ENCODE peak calls at places on chromosomes 1 and 21, in eight cellular contexts. H, V, N, J, I, O, L and Y are unnamed samples.

GRCh38 chr1:100037665-100038400 is 68.0 kb downstream of the SLC35A3 start:
- DNase-seq in H (peak; percentile 76), V (peak; percentile 87), N (peak; percentile 92), J (peak; percentile 77), I (peak; percentile 87), O (peak; percentile 86), L (peak; percentile 84), Y (peak; percentile 76)

GRCh38 chr1:158793604-158794003 is 12.6 kb upstream of the OR6N2 start:
- DNase-seq in H (no peak), V (no peak), N (peak; percentile 6), J (no peak), I (no peak), O (peak; percentile 5), L (no peak), Y (peak; percentile 11)

GRCh38 chr1:181159451-181160151 is 71.1 kb downstream of the IER5 start:
- DNase-seq in H (peak; percentile 38), V (peak; percentile 91), N (peak; percentile 73), J (peak; percentile 40), I (no peak), O (peak; percentile 47), L (no peak), Y (no peak)

GRCh38 chr1:228809621-228810313 is 74.5 kb downstream of the RHOU start:
- DNase-seq in H (no peak), V (no peak), N (no peak), J (no peak), I (no peak), O (no peak), L (no peak), Y (no peak)

GRCh38 chr1:6700853-6701436 is 671 bp downstream of the DNAJC11 start:
- DNase-seq in H (no peak), V (no peak), N (peak; percentile 3), J (no peak), I (no peak), O (no peak), L (no peak), Y (no peak)

GRCh38 chr1:240435996-240436566 is 175.9 kb downstream of the GREM2 start:
- DNase-seq in H (no peak), V (no peak), N (no peak), J (no peak), I (no peak), O (no peak), L (no peak), Y (no peak)

GRCh38 chr1:51305371-51305823 is 25.0 kb downstream of the TTC39A start:
- DNase-seq in H (no peak), V (no peak), N (no peak), J (no peak), I (no peak), O (no peak), L (no peak), Y (no peak)

GRCh38 chr1:91404151-91405012 is at the start of gene HFM1:
- DNase-seq in H (peak; percentile 40), V (peak; percentile 66), N (peak; percentile 85), J (peak; percentile 60), I (peak; percentile 69), O (no peak), L (no peak), Y (peak; percentile 7)

GRCh38 chr1:63795455-63795854 is 21.6 kb downstream of the ROR1 start:
- DNase-seq in H (no peak), V (no peak), N (no peak), J (no peak), I (no peak), O (no peak), L (no peak), Y (no peak)

GRCh38 chr1:35661474-35661795 is 20.1 kb upstream of the PSMB2 start:
- DNase-seq in H (no peak), V (no peak), N (no peak), J (no peak), I (no peak), O (no peak), L (no peak), Y (no peak)

GRCh38 chr1:36511804-36512798 is 29.4 kb upstream of the CSF3R start:
- DNase-seq in H (no peak), V (no peak), N (no peak), J (no peak), I (no peak), O (no peak), L (no peak), Y (no peak)

GRCh38 chr1:197725044-197725443 is 50.2 kb downstream of the DENND1B start:
- DNase-seq in H (no peak), V (no peak), N (peak; percentile 33), J (peak; percentile 30), I (peak; percentile 21), O (no peak), L (no peak), Y (no peak)

GRCh38 chr21:27363719-27364479 is 397.0 kb upstream of the ADAMTS5 start:
- DNase-seq in H (no peak), V (no peak), N (no peak), J (no peak), I (peak; percentile 19), O (no peak), L (no peak), Y (no peak)

GRCh38 chr21:35962917-35963316 is 97.4 kb downstream of the SETD4 start:
- DNase-seq in H (no peak), V (no peak), N (no peak), J (no peak), I (no peak), O (no peak), L (no peak), Y (no peak)

GRCh38 chr1:147534386-147534785 is 6.9 kb upstream of the BCL9 start:
- DNase-seq in H (no peak), V (no peak), N (no peak), J (peak; percentile 14), I (peak; percentile 15), O (no peak), L (no peak), Y (no peak)

GRCh38 chr1:201361652-201362504 is 15.6 kb downstream of the TNNT2 start:
- DNase-seq in H (peak; percentile 94), V (no peak), N (peak; percentile 60), J (peak; percentile 51), I (peak; percentile 12), O (no peak), L (no peak), Y (no peak)

GRCh38 chr21:17775431-17776126 is 43.6 kb downstream of the C21orf91 start:
- DNase-seq in H (no peak), V (no peak), N (no peak), J (no peak), I (no peak), O (peak; percentile 44), L (peak; percentile 28), Y (no peak)

GRCh38 chr21:45284456-45284741 is 3.3 kb downstream of the POFUT2 start:
- DNase-seq in H (no peak), V (no peak), N (no peak), J (no peak), I (no peak), O (no peak), L (no peak), Y (no peak)

GRCh38 chr1:2991753-2992495 is 29.3 kb upstream of the ACTRT2 start:
- DNase-seq in H (no peak), V (peak; percentile 20), N (no peak), J (no peak), I (no peak), O (no peak), L (no peak), Y (no peak)

GRCh38 chr1:6859415-6860343 is 74.4 kb downstream of the CAMTA1 start:
- DNase-seq in H (peak; percentile 15), V (no peak), N (peak; percentile 95), J (peak; percentile 99), I (peak; percentile 94), O (no peak), L (no peak), Y (no peak)

GRCh38 chr1:40866408-40866788 is 4.2 kb upstream of the CITED4 start:
- DNase-seq in H (no peak), V (no peak), N (no peak), J (no peak), I (peak; percentile 17), O (no peak), L (no peak), Y (no peak)

GRCh38 chr1:198132060-198132781 is 24.6 kb upstream of the NEK7 start:
- DNase-seq in H (no peak), V (no peak), N (no peak), J (peak; percentile 44), I (peak; percentile 37), O (no peak), L (no peak), Y (no peak)

GRCh38 chr1:28246427-28246832 is 10.5 kb downstream of the ATP5IF1 start:
- DNase-seq in H (no peak), V (no peak), N (peak; percentile 48), J (no peak), I (peak; percentile 29), O (no peak), L (no peak), Y (no peak)

GRCh38 chr1:204207136-204207616 is 6.6 kb downstream of the GOLT1A start:
- DNase-seq in H (peak; percentile 70), V (no peak), N (peak; percentile 39), J (peak; percentile 23), I (no peak), O (peak; percentile 72), L (peak; percentile 54), Y (peak; percentile 51)

GRCh38 chr1:206631085-206631509 is 4.2 kb upstream of the DYRK3 start:
- DNase-seq in H (peak; percentile 63), V (no peak), N (peak; percentile 96), J (peak; percentile 96), I (peak; percentile 82), O (no peak), L (no peak), Y (no peak)

GRCh38 chr1:20551945-20552727 is at the start of gene FAM43B:
- DNase-seq in H (no peak), V (no peak), N (peak; percentile 74), J (peak; percentile 10), I (no peak), O (no peak), L (no peak), Y (no peak)

GRCh38 chr1:113396585-113396984 is 6.3 kb downstream of the MAGI3 start:
- DNase-seq in H (no peak), V (no peak), N (peak; percentile 48), J (peak; percentile 71), I (peak; percentile 57), O (no peak), L (no peak), Y (no peak)

GRCh38 chr1:11355594-11356467 is 82.8 kb downstream of the UBIAD1 start:
- DNase-seq in H (no peak), V (no peak), N (no peak), J (no peak), I (no peak), O (no peak), L (no peak), Y (no peak)

GRCh38 chr1:71135571-71135970 is 54.7 kb upstream of the ZRANB2 start:
- DNase-seq in H (no peak), V (no peak), N (no peak), J (peak; percentile 10), I (peak; percentile 23), O (no peak), L (no peak), Y (no peak)

GRCh38 chr1:55781944-55782482 is 566.8 kb upstream of the USP24 start:
- DNase-seq in H (no peak), V (no peak), N (peak; percentile 50), J (peak; percentile 94), I (peak; percentile 68), O (no peak), L (no peak), Y (no peak)